ENCODE peak calls at places on chromosomes 3 and 15, in eight cellular contexts. M, K, G, Y, I, P, R and D are unnamed samples.
A peak's percentile ranks its signal among the peaks of the same experiment; 100 is the strongest.

GRCh38 chr3:101248786-101249185 is 71.6 kb downstream of the IMPG2 start:
- DNase-seq in M (no peak), K (no peak), G (no peak), Y (no peak), I (no peak), P (no peak), R (no peak), D (no peak)

GRCh38 chr3:121152573-121152972 is 244.6 kb downstream of the STXBP5L start:
- DNase-seq in M (no peak), K (peak; percentile 34), G (peak; percentile 2), Y (peak; percentile 15), I (no peak), P (peak; percentile 36), R (peak; percentile 23), D (no peak)

GRCh38 chr3:131717493-131717892 is 214.7 kb upstream of the MRPL3 start:
- DNase-seq in M (no peak), K (no peak), G (no peak), Y (no peak), I (no peak), P (peak; percentile 42), R (no peak), D (no peak)

GRCh38 chr3:187257471-187257870 is 34.1 kb downstream of the MASP1 start:
- DNase-seq in M (no peak), K (no peak), G (no peak), Y (no peak), I (no peak), P (no peak), R (no peak), D (no peak)

GRCh38 chr15:40150163-40150925 is 10.5 kb upstream of the BUB1B start:
- DNase-seq in M (peak; percentile 48), K (no peak), G (peak; percentile 52), Y (peak; percentile 59), I (peak; percentile 82), P (no peak), R (peak; percentile 19), D (no peak)

GRCh38 chr3:143604849-143605660 is 243.2 kb downstream of the SLC9A9 start:
- DNase-seq in M (no peak), K (no peak), G (no peak), Y (no peak), I (no peak), P (no peak), R (no peak), D (no peak)

GRCh38 chr15:40280260-40281056 is 2.4 kb downstream of the ANKRD63 start:
- DNase-seq in M (no peak), K (peak; percentile 55), G (no peak), Y (no peak), I (no peak), P (peak; percentile 73), R (no peak), D (no peak)

GRCh38 chr15:38941399-38941953 is 376.9 kb upstream of the RASGRP1 start:
- DNase-seq in M (peak; percentile 46), K (peak; percentile 29), G (no peak), Y (peak; percentile 34), I (peak; percentile 40), P (no peak), R (peak; percentile 16), D (no peak)

GRCh38 chr15:62594017-62594416 is 428.9 kb upstream of the C2CD4B start:
- DNase-seq in M (no peak), K (no peak), G (peak; percentile 50), Y (no peak), I (peak; percentile 61), P (no peak), R (no peak), D (no peak)

GRCh38 chr3:22691407-22691806 is 511.7 kb upstream of the UBE2E2 start:
- DNase-seq in M (no peak), K (peak; percentile 56), G (no peak), Y (no peak), I (no peak), P (peak; percentile 24), R (no peak), D (no peak)

GRCh38 chr15:32867313-32867626 is 149.5 kb downstream of the GREM1 start:
- DNase-seq in M (peak; percentile 96), K (no peak), G (peak; percentile 94), Y (peak; percentile 92), I (peak; percentile 47), P (no peak), R (no peak), D (peak; percentile 72)

GRCh38 chr15:81754078-81754477 is 291.7 kb downstream of the MEX3B start:
- DNase-seq in M (no peak), K (no peak), G (no peak), Y (no peak), I (no peak), P (no peak), R (no peak), D (peak; percentile 67)

DNA sequence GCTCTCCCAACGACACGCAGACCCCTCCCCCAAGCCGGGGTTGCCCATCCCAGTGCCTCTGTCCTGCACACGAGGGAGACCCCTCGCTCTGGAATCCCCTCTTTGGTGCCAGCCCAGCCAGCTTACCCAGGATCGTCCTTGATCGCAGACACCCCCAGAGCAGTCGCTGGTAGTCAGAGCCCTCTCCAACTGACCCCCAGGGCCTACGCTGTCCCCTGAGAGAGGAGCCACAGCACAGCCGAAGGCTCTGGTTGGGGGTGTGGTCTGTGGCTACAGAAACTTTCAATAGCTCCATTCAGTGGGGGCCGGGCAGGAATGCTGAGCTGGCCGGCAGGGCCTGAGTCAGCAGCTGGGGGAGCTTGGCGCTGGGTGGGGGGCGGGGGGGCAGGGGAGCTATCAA is at the start of gene LCTL:
- DNase-seq in M (peak; percentile 72), K (peak; percentile 88), G (peak; percentile 66), Y (peak; percentile 44), I (no peak), P (peak; percentile 82), R (no peak), D (peak; percentile 95)
- H2AFZ ChIP-seq in M (peak within 1 kb of the TSS; percentile 94), K (peak within 1 kb of the TSS; percentile 70), G (peak within 1 kb of the TSS; percentile 60), Y (peak within 1 kb of the TSS; percentile 44), I (no peak within 1 kb of the TSS), P (peak within 1 kb of the TSS; percentile 97), R (no peak within 1 kb of the TSS), D (peak within 1 kb of the TSS; percentile 93)

DNA sequence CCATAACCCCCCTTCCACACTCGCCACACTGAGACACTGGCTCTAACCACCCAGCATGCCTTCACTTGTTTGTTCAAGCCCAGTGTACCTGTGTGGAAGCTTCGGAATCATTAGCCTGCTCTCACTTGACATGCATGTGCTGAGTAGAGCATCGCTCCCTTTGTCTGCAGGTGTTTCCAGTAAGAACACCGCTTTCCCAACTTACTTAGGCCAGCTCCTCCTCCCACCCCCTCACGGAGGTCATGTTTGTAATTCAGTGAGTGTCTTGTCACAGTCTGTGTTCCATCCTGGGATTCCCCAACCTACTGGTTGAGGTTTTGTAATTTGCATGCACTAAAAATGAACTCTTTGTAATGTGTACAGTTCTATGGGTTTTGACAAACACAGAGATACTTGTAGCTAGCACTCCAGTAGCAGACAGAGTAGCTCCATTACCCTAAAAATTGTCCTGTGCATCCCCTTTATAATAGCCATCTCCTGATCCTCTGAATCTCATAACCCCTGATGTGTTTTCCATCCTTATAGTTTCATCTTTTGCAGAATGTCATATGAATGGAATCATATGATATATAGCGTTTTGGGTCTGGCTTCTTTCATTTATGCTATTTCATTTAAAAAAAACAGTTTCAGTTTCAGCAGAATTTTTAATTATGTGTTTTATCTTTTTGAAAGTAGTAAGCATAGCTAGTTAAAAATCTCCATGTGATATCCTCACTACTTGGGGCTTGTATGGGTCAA is 132.5 kb downstream of the KLF13 start:
- DNase-seq in M (peak; percentile 37), K (no peak), G (no peak), Y (peak; percentile 36), I (no peak), P (no peak), R (no peak), D (no peak)
- H3K4me3 ChIP-seq in M (no peak overlapping the region), K (no peak overlapping the region), G (no peak overlapping the region), Y (no peak overlapping the region), I (no peak overlapping the region), P (no peak overlapping the region), R (no peak overlapping the region), D (no peak overlapping the region)

GRCh38 chr15:42404461-42405235 is 45.3 kb downstream of the CAPN3 start:
- DNase-seq in M (no peak), K (no peak), G (no peak), Y (no peak), I (no peak), P (no peak), R (peak; percentile 28), D (no peak)

GRCh38 chr15:42405876-42406482 is 46.7 kb downstream of the CAPN3 start:
- DNase-seq in M (no peak), K (no peak), G (no peak), Y (no peak), I (no peak), P (no peak), R (no peak), D (no peak)

GRCh38 chr15:42409011-42409410 is 49.7 kb downstream of the CAPN3 start:
- DNase-seq in M (no peak), K (no peak), G (no peak), Y (no peak), I (no peak), P (no peak), R (no peak), D (no peak)

GRCh38 chr15:42411884-42412283 is 52.6 kb downstream of the CAPN3 start:
- DNase-seq in M (no peak), K (no peak), G (no peak), Y (no peak), I (no peak), P (no peak), R (no peak), D (no peak)

DNA sequence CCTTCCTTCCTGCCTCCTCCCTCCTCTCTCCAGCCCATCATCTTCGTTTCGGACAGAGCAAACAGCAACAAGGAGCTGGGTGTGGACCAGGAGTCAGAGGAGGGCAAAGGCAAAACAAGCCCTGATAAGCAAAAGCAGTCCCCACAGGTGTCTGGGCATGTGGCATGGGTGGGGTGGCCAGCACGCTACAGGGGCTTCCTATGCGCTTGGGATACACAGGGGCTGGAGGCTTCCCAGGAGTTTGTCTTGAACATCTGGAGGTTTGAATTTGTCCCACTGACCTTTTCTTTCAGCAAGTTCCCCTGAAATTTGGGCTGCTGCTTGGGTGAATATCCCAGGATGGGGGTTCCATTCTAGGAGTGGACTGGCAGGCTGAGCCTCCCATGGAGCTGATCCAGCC is 48.9 kb downstream of the CAPN3 start:
- DNase-seq in M (no peak), K (no peak), G (no peak), Y (no peak), I (no peak), P (no peak), R (no peak), D (peak; percentile 73)
- H3K36me3 ChIP-seq in M (peaks cover 14% of the 10 kb centered on the region), K (no peaks in the 10 kb centered on the region), G (peaks cover 42% of the 10 kb centered on the region), Y (peaks cover 10% of the 10 kb centered on the region), I (no peaks in the 10 kb centered on the region), P (no peaks in the 10 kb centered on the region), R (no peaks in the 10 kb centered on the region), D (peaks cover 11% of the 10 kb centered on the region)

GRCh38 chr3:151589311-151589710 is 128.4 kb upstream of the IGSF10 start:
- DNase-seq in M (no peak), K (no peak), G (no peak), Y (no peak), I (no peak), P (no peak), R (no peak), D (no peak)

GRCh38 chr3:151593923-151594322 is 133.1 kb upstream of the IGSF10 start:
- DNase-seq in M (no peak), K (no peak), G (no peak), Y (peak; percentile 68), I (no peak), P (no peak), R (no peak), D (peak; percentile 8)

DNA sequence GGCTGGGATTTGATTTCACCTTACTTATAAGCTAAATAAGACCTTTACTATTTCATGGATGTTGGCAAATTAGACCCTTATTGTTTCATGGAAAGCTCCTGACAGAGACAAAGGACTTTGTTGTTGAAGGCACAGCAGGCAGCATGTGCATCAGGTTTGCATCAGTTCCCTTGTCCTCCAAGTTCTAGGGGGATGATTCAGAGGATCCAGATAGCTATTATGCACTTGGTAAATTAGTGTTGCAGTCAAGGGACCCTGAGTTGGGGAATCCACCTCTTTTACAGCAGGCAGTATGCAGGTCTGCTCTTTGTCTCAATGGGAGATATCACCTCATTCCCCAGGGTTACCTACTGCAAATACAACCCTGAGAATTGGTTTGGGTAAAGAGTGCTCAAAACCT is 131.4 kb upstream of the IGSF10 start:
- DNase-seq in M (no peak), K (peak; percentile 7), G (no peak), Y (no peak), I (no peak), P (peak; percentile 48), R (no peak), D (no peak)
- H2AFZ ChIP-seq in M (no peak overlapping the region), K (no peak overlapping the region), G (no peak overlapping the region), Y (no peak overlapping the region), I (no peak overlapping the region), P (no peak overlapping the region), R (no peak overlapping the region), D (no peak overlapping the region)